ENCODE peak calls at places on chromosomes 16 and 17, in five cellular contexts. Z, R, L, W and I are unnamed samples.

GRCh38 chr16:89167425-89167941 is 4.1 kb upstream of the CDH15 start:
- DNase-seq in Z (peak), R (peak), L (peak), W (peak), I (peak)

GRCh38 chr17:78131172-78132085 is 858 bp downstream of the TMC8 start:
- DNase-seq in Z (no peak), R (peak), L (no peak), W (no peak), I (no peak)

GRCh38 chr17:31506517-31506916 is 115.0 kb downstream of the RAB11FIP4 start:
- DNase-seq in Z (no peak), R (no peak), L (no peak), W (no peak), I (no peak)

GRCh38 chr17:8532021-8532420 is 96.3 kb downstream of the NDEL1 start:
- DNase-seq in Z (no peak), R (no peak), L (peak), W (no peak), I (no peak)

GRCh38 chr17:75224983-75225382 is 19.5 kb downstream of the NUP85 start:
- DNase-seq in Z (no peak), R (no peak), L (no peak), W (no peak), I (no peak)

GRCh38 chr16:72530434-72530833 is 358.5 kb upstream of the PMFBP1 start:
- DNase-seq in Z (no peak), R (no peak), L (no peak), W (no peak), I (no peak)

GRCh38 chr17:77619851-77620250 is 338.7 kb upstream of the TNRC6C start:
- DNase-seq in Z (no peak), R (no peak), L (no peak), W (no peak), I (no peak)

GRCh38 chr16:55250641-55251550 is 73.1 kb upstream of the IRX6 start:
- DNase-seq in Z (no peak), R (no peak), L (no peak), W (no peak), I (no peak)

GRCh38 chr17:77320046-77320445 is 179.3 kb downstream of the SEC14L1 start:
- DNase-seq in Z (no peak), R (peak), L (no peak), W (no peak), I (no peak)

GRCh38 chr17:3011891-3012290 is 51.5 kb downstream of the OR1D5 start:
- DNase-seq in Z (no peak), R (no peak), L (no peak), W (no peak), I (no peak)

GRCh38 chr16:48161906-48162305 is 6.1 kb upstream of the ABCC12 start:
- DNase-seq in Z (no peak), R (no peak), L (no peak), W (no peak), I (no peak)

GRCh38 chr16:62224810-62225209 is 188.6 kb upstream of the CDH8 start:
- DNase-seq in Z (no peak), R (no peak), L (no peak), W (no peak), I (no peak)

GRCh38 chr16:15552507-15552906 is 90.4 kb downstream of the MARF1 start:
- DNase-seq in Z (no peak), R (no peak), L (no peak), W (no peak), I (no peak)

GRCh38 chr17:83185023-83186002 is 105.9 kb downstream of the METRNL start:
- DNase-seq in Z (no peak), R (no peak), L (no peak), W (no peak), I (peak)

GRCh38 chr16:23595246-23595950 is 718 bp downstream of the NDUFAB1 start:
- DNase-seq in Z (no peak), R (no peak), L (no peak), W (no peak), I (no peak)

GRCh38 chr17:41733348-41734138 is 900 bp downstream of the HAP1 start:
- DNase-seq in Z (no peak), R (no peak), L (no peak), W (no peak), I (no peak)

GRCh38 chr16:30561212-30561816 is 3.1 kb upstream of the ZNF764 start:
- DNase-seq in Z (no peak), R (peak), L (peak), W (no peak), I (no peak)

GRCh38 chr16:61726125-61726524 is 310.1 kb downstream of the CDH8 start:
- DNase-seq in Z (no peak), R (no peak), L (no peak), W (no peak), I (no peak)

GRCh38 chr17:72600934-72601333 is 480.1 kb downstream of the SOX9 start:
- DNase-seq in Z (no peak), R (no peak), L (no peak), W (no peak), I (no peak)

GRCh38 chr17:17406225-17406624 is 70.6 kb upstream of the MED9 start:
- DNase-seq in Z (no peak), R (no peak), L (no peak), W (no peak), I (peak)

GRCh38 chr16:61344791-61345190 is 691.4 kb downstream of the CDH8 start:
- DNase-seq in Z (no peak), R (no peak), L (no peak), W (no peak), I (no peak)

GRCh38 chr17:65657251-65657828 is 95.9 kb upstream of the AXIN2 start:
- DNase-seq in Z (no peak), R (no peak), L (no peak), W (no peak), I (no peak)

GRCh38 chr16:28326881-28327610 is 34.7 kb downstream of the SBK1 start:
- DNase-seq in Z (no peak), R (peak), L (peak), W (no peak), I (no peak)

GRCh38 chr16:28297308-28297707 is 5.0 kb downstream of the SBK1 start:
- DNase-seq in Z (no peak), R (no peak), L (no peak), W (no peak), I (no peak)

GRCh38 chr16:1787322-1788094 is 4.7 kb downstream of the NUBP2 start:
- DNase-seq in Z (no peak), R (peak), L (no peak), W (no peak), I (no peak)
- H3K27ac ChIP-seq in Z (no peak), R (no peak), L (no peak), W (no peak), I (no peak)

DNA sequence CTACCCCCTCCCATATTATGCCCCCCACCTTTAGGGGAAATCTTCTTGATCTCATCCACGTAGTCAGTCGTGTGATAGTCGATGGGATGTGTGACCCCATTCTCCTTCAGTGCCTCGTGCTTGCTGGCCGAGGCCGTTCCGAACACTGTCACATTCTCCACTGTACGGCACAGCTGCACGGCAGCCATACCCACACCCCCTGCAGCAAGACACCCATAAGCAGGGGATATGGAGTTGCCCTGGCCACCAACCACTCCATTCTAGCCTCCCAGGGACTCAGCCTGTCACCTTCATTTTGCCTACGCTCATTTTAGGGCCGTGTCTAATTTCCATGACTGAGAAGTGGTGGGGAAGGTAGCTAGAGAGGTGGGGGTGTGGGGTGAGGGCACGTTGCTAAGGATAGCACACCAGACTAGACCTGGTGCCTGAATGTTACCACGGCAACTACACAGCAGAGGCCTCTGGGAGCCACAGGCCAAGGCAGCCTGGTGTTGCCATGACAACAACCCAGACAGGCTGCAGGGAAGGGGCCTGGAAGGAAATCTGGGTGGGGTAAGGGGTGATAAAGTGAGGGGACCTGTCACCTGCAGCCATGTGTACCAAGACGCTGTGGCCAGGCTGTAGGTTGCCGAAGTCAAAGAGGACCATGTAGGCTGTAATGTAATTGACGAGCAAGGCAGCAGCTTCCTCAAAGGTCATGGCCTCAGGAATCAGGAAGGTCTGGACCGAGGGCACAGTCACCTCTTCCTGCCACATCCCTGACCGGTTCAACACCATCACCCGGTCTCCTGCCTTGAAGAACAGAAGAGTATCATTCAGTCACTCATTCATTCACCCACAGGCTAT is 4.0 kb downstream of the VAT1 start:
- DNase-seq in Z (no peak), R (no peak), L (no peak), W (no peak), I (no peak)
- TF ChIP-seq POLR2A in Z (peak), R (no peak), L (no peak), W (no peak), I (no peak)

DNA sequence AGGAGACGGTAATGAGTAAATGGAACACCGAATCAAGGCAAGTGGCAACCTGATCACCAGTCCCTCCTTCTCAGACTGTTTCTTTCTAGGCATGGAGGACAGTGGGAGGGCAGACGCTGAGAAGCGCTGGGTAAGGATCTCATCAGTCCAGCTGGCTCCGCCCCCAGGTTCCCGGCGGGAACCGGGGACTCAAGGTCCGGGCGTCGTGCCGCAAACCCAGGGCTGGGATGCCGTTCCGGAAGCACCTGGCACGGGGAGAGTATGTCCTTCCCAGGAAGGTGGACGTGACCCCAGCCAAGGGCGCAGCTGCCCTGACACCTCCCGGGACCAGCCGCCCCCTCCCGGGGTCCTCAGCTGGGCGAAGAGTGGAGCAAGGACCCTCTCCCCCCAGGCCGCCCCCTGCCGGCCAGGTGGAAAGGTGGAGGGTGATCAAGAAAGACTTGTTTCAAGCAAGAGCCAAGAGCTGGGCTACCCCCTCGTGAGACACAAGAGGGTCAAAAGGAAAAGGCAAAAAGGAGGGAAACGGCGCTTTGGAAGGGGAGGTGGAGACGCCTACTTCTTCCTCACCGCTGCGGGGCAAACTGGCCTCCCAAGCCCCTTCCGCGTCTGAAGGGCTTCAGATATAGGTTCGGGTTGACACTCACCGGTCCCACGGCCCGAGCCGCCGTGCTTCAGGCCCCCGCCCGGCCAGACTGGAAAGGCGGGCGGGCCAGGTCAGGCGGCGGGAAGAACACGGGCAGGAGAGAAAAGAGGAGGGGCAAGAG is at the start of gene MYO19:
- DNase-seq in Z (peak), R (peak), L (peak), W (peak), I (peak)
- TF ChIP-seq POLR2AphosphoS5 in Z (no peak), R (no peak), L (peak), W (peak), I (no peak)

GRCh38 chr16:83400234-83400633 is 407.5 kb upstream of the HSBP1 start:
- DNase-seq in Z (no peak), R (no peak), L (no peak), W (peak), I (no peak)

GRCh38 chr16:83404261-83404660 is 403.5 kb upstream of the HSBP1 start:
- DNase-seq in Z (no peak), R (no peak), L (no peak), W (no peak), I (no peak)

GRCh38 chr16:83402969-83403368 is 404.8 kb upstream of the HSBP1 start:
- DNase-seq in Z (no peak), R (no peak), L (no peak), W (no peak), I (no peak)

GRCh38 chr16:83403751-83404150 is 404.0 kb upstream of the HSBP1 start:
- DNase-seq in Z (no peak), R (no peak), L (no peak), W (no peak), I (no peak)

GRCh38 chr16:83402160-83402794 is 405.5 kb upstream of the HSBP1 start:
- DNase-seq in Z (no peak), R (no peak), L (no peak), W (no peak), I (no peak)
- H3K27ac ChIP-seq in Z (no peak), R (no peak), L (no peak), W (no peak), I (no peak)

GRCh38 chr17:12021604-12022003 is 927 bp downstream of the MAP2K4 start:
- DNase-seq in Z (no peak), R (no peak), L (no peak), W (no peak), I (no peak)

GRCh38 chr17:12022310-12022709 is 1.6 kb downstream of the MAP2K4 start:
- DNase-seq in Z (no peak), R (no peak), L (no peak), W (no peak), I (no peak)

GRCh38 chr17:12024332-12024731 is 3.7 kb downstream of the MAP2K4 start:
- DNase-seq in Z (no peak), R (no peak), L (no peak), W (no peak), I (no peak)

DNA sequence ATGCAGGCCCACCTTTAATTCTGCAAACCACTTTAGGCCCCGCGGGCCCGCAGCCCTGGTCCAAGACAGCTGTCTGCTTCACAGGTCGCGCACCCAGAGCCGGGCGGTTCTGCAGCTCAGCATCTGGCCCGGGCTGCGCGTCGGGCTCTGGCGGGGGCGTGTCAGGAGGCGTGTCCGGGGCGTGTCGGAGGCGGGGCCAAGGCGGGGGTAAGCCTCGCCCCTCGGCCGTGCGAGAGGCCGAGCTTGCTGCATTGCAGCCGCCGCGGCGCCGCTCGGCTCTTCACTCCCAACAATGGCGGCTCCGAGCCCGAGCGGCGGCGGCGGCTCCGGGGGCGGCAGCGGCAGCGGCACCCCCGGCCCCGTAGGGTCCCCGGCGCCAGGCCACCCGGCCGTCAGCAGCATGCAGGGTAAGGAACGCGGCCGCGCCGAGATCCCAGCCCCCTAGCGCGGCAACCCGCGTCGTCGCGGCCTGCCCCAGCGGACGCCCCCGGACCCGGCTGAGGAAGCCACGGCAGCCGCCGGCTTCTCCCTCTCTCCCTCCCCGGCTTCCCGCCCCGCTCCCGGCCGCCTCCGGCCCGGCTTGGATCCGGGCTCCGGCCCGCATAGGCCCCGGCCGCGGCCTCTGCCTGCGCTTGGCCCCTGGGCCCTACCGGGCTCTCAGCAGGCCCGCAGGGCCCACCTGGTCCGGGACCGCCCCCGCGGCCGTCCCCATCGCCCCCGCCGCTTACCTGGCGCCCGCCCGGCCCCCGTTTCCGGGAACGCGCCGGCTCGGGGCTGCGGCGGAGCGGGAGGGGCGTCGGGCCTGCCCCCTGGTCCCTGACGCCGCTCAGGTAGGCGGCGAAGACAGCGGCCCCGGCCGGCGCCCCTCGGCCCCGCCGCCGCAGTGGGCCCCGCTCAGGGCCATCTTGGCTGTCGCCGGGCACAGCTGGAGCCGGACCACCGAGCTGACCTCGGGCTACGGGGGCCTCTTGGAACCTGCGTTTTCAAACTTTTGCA is at the start of gene MAP2K4:
- DNase-seq in Z (peak), R (peak), L (peak), W (peak), I (peak)
- TF ChIP-seq POLR2A in Z (peak), R (peak), L (no peak), W (peak), I (no peak)

GRCh38 chr17:64217249-64217652 is 45.8 kb downstream of the TEX2 start:
- DNase-seq in Z (no peak), R (no peak), L (no peak), W (no peak), I (no peak)

GRCh38 chr17:64214950-64215349 is 48.1 kb downstream of the TEX2 start:
- DNase-seq in Z (no peak), R (no peak), L (peak), W (no peak), I (no peak)

GRCh38 chr17:64218066-64218465 is 45.0 kb downstream of the TEX2 start:
- DNase-seq in Z (peak), R (no peak), L (no peak), W (no peak), I (no peak)

GRCh38 chr17:64216030-64216384 is 47.1 kb downstream of the TEX2 start:
- DNase-seq in Z (no peak), R (no peak), L (no peak), W (no peak), I (no peak)

GRCh38 chr17:64216385-64217248 is 46.4 kb downstream of the TEX2 start:
- DNase-seq in Z (peak), R (peak), L (peak), W (no peak), I (no peak)
- TF ChIP-seq POLR2AphosphoS5 in Z (no peak), R (no peak), L (no peak), W (no peak), I (no peak)

DNA sequence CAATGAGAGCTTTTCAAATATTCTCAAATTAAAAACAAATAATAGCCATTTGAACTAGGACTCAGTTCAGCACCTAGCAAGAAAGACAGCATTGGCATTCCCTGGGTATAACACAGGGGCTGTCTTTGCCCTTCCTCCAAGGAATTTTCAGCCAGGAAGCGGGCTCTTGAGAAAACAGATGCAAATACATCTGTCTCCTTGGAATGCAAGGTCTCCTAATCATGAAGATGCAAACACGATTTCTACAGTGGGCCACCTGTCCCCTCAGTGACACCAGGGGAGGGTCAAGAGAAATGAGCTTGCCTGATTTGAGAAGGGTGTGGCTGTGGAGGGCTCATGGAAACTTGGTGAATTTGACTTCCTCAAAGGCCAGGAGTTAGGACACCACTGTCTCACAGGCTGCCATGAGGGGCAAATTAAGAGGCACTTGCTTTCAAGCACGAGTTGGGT is 24.5 kb upstream of the SUPT4H1 start:
- DNase-seq in Z (no peak), R (no peak), L (no peak), W (no peak), I (no peak)
- H3K27ac ChIP-seq in Z (no peak), R (no peak), L (no peak), W (no peak), I (peak)

GRCh38 chr17:7015587-7016020 is 3.2 kb downstream of the RNASEK start:
- DNase-seq in Z (no peak), R (peak), L (no peak), W (no peak), I (no peak)

GRCh38 chr17:7016886-7017826 is 4.7 kb downstream of the RNASEK start:
- DNase-seq in Z (no peak), R (no peak), L (no peak), W (no peak), I (no peak)

GRCh38 chr17:7016406-7016805 is 4.0 kb downstream of the RNASEK start:
- DNase-seq in Z (no peak), R (no peak), L (no peak), W (no peak), I (no peak)

GRCh38 chr17:7014261-7014994 is 2.0 kb downstream of the RNASEK start:
- DNase-seq in Z (peak), R (peak), L (peak), W (peak), I (peak)

GRCh38 chr17:7014995-7015586 is 2.7 kb downstream of the RNASEK start:
- DNase-seq in Z (peak), R (no peak), L (no peak), W (no peak), I (no peak)
- TF ChIP-seq POLR2A in Z (peak), R (peak), L (no peak), W (no peak), I (no peak)

DNA sequence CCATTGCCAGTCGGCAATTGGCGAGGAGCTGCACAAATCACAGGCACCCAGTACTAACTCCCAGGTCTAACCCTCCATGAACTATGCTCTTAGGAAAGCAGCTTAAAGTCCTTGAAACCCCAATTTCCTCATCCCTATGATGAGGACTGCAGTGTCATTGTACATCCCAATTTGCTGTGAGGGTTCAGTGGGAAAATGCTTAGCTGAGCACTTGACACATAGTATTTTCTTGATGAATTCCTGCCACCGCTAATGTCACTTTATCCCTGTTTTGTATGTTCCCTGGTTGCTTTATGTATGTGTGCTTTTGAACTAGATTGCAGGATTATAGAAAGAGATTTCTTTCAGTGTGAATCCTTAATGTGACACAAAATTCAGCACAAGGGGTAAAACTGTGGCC is 161.5 kb upstream of the RBFOX1 start:
- DNase-seq in Z (no peak), R (no peak), L (no peak), W (no peak), I (no peak)
- TF ChIP-seq POLR2AphosphoS5 in Z (no peak), R (no peak), L (no peak), W (no peak), I (no peak)